ENCODE peak calls at places on chromosomes 16 and 17, in nine cellular contexts. J, O, Y, I, V, H, G, Z and F are unnamed samples.

GRCh38 chr16:89971495-89972243 is 23.1 kb downstream of the DEF8 start:
- DNase-seq in J (no peak), O (no peak), Y (peak), I (no peak), V (no peak), H (no peak), G (no peak), Z (peak), F (peak)

GRCh38 chr16:12649356-12649755 is 154.3 kb downstream of the CPPED1 start:
- DNase-seq in J (no peak), O (no peak), Y (no peak), I (no peak), V (no peak), H (no peak), G (no peak), Z (no peak), F (no peak)

GRCh38 chr17:78722101-78722761 is 59.8 kb downstream of the CYTH1 start:
- DNase-seq in J (no peak), O (no peak), Y (no peak), I (no peak), V (no peak), H (no peak), G (peak), Z (peak), F (no peak)

GRCh38 chr17:59858167-59858790 is 34.5 kb downstream of the TUBD1 start:
- DNase-seq in J (no peak), O (no peak), Y (no peak), I (no peak), V (no peak), H (no peak), G (no peak), Z (no peak), F (no peak)

GRCh38 chr16:3188675-3188924 is 596 bp downstream of the OR1F1 start:
- DNase-seq in J (no peak), O (no peak), Y (no peak), I (no peak), V (no peak), H (no peak), G (no peak), Z (no peak), F (no peak)

GRCh38 chr17:67546578-67547527 is 169.8 kb downstream of the PITPNC1 start:
- DNase-seq in J (no peak), O (no peak), Y (peak), I (no peak), V (no peak), H (no peak), G (no peak), Z (peak), F (peak)

GRCh38 chr17:81027591-81028505 is 7.1 kb upstream of the BAIAP2 start:
- DNase-seq in J (no peak), O (no peak), Y (no peak), I (no peak), V (no peak), H (no peak), G (no peak), Z (no peak), F (peak)

GRCh38 chr16:58499615-58500328 is at the start of gene NDRG4:
- DNase-seq in J (no peak), O (peak), Y (peak), I (peak), V (no peak), H (no peak), G (peak), Z (peak), F (peak)

GRCh38 chr17:2724783-2725164 is 13.2 kb upstream of the CLUH start:
- DNase-seq in J (no peak), O (peak), Y (no peak), I (peak), V (peak), H (peak), G (no peak), Z (no peak), F (no peak)

GRCh38 chr17:40351185-40352043 is 13.1 kb downstream of the GJD3 start:
- DNase-seq in J (no peak), O (no peak), Y (no peak), I (no peak), V (no peak), H (no peak), G (no peak), Z (no peak), F (no peak)

GRCh38 chr17:7407483-7408231 is at the start of gene NLGN2:
- DNase-seq in J (no peak), O (no peak), Y (no peak), I (no peak), V (no peak), H (no peak), G (no peak), Z (no peak), F (no peak)

GRCh38 chr17:78514521-78514920 is 62.7 kb downstream of the DNAH17 start:
- DNase-seq in J (no peak), O (no peak), Y (no peak), I (no peak), V (no peak), H (no peak), G (no peak), Z (no peak), F (peak)

GRCh38 chr17:78885956-78886355 is 17.0 kb downstream of the CEP295NL start:
- DNase-seq in J (no peak), O (no peak), Y (no peak), I (no peak), V (no peak), H (no peak), G (no peak), Z (no peak), F (no peak)